ENCODE peak calls at places on chromosomes 4 and X, in eight cellular contexts. X, N, O, S, M, P, C and H are unnamed samples.

GRCh38 chr4:79292008-79292407 is 33.9 kb downstream of the NAA11 start:
- DNase-seq in X (no peak), N (no peak), O (no peak), S (no peak), M (no peak), P (no peak), C (no peak), H (peak)

GRCh38 chr4:3183008-3183407 is 66.0 kb upstream of the MSANTD1 start:
- DNase-seq in X (peak), N (no peak), O (no peak), S (no peak), M (no peak), P (no peak), C (no peak), H (no peak)

GRCh38 chr4:78057600-78058560 is 757 bp downstream of the FRAS1 start:
- DNase-seq in X (peak), N (peak), O (no peak), S (peak), M (peak), P (no peak), C (peak), H (no peak)

GRCh38 chr4:122341906-122342305 is 36.9 kb upstream of the ADAD1 start:
- DNase-seq in X (no peak), N (peak), O (no peak), S (no peak), M (no peak), P (no peak), C (no peak), H (no peak)

GRCh38 chrX:16989750-16990149 is 43.3 kb downstream of the REPS2 start:
- DNase-seq in X (no peak), N (no peak), O (no peak), S (no peak), M (no peak), P (no peak), C (no peak), H (no peak)

GRCh38 chr4:3250956-3251690 is 2.2 kb downstream of the MSANTD1 start:
- DNase-seq in X (peak), N (no peak), O (no peak), S (no peak), M (no peak), P (no peak), C (peak), H (no peak)

GRCh38 chr4:70913947-70914445 is 11.8 kb downstream of the MOB1B start:
- DNase-seq in X (no peak), N (no peak), O (no peak), S (no peak), M (no peak), P (no peak), C (no peak), H (no peak)

GRCh38 chr4:17515724-17516407 is 901 bp downstream of the CLRN2 start:
- DNase-seq in X (no peak), N (no peak), O (no peak), S (no peak), M (no peak), P (no peak), C (no peak), H (no peak)

GRCh38 chr4:102713096-102713495 is 47.7 kb downstream of the MANBA start:
- DNase-seq in X (no peak), N (peak), O (no peak), S (no peak), M (no peak), P (no peak), C (no peak), H (no peak)

GRCh38 chr4:54566608-54567007 is 91.1 kb upstream of the KIT start:
- DNase-seq in X (no peak), N (no peak), O (peak), S (no peak), M (no peak), P (no peak), C (peak), H (no peak)

GRCh38 chr4:26821677-26822503 is 38.8 kb upstream of the STIM2 start:
- DNase-seq in X (no peak), N (no peak), O (no peak), S (no peak), M (no peak), P (no peak), C (no peak), H (no peak)

GRCh38 chr4:25144870-25145481 is 15.3 kb downstream of the SEPSECS start:
- DNase-seq in X (no peak), N (peak), O (no peak), S (no peak), M (no peak), P (no peak), C (no peak), H (peak)

GRCh38 chrX:12672362-12673106 is 118.7 kb upstream of the PRPS2 start:
- DNase-seq in X (no peak), N (no peak), O (no peak), S (no peak), M (no peak), P (no peak), C (no peak), H (no peak)

GRCh38 chr4:121707344-121707743 is 10.6 kb upstream of the ANXA5 start:
- DNase-seq in X (no peak), N (no peak), O (no peak), S (no peak), M (no peak), P (no peak), C (no peak), H (no peak)

GRCh38 chr4:133452669-133453068 is 303.6 kb downstream of the PCDH10 start:
- DNase-seq in X (no peak), N (no peak), O (no peak), S (no peak), M (no peak), P (no peak), C (no peak), H (no peak)

GRCh38 chr4:53497446-53498069 is 93.7 kb downstream of the LNX1 start:
- DNase-seq in X (peak), N (peak), O (no peak), S (no peak), M (peak), P (no peak), C (no peak), H (no peak)

GRCh38 chrX:95885074-95885473 is 799.6 kb upstream of the DIAPH2 start:
- DNase-seq in X (no peak), N (peak), O (no peak), S (no peak), M (peak), P (no peak), C (no peak), H (no peak)

GRCh38 chr4:37917388-37917787 is 26.5 kb downstream of the TBC1D1 start:
- DNase-seq in X (no peak), N (no peak), O (no peak), S (no peak), M (no peak), P (no peak), C (no peak), H (no peak)

GRCh38 chr4:111675746-111676145 is 469.5 kb upstream of the FAM241A start:
- DNase-seq in X (no peak), N (no peak), O (no peak), S (no peak), M (no peak), P (no peak), C (no peak), H (no peak)
- TF ChIP-seq CTCF in X (no peak), N (no peak), O (no peak), S (no peak), M (no peak), P (no peak), C (peak), H (no peak)

GRCh38 chrX:88397551-88397950 is 349.5 kb upstream of the CPXCR1 start:
- DNase-seq in X (no peak), N (no peak), O (no peak), S (no peak), M (no peak), P (no peak), C (no peak), H (no peak)
- TF ChIP-seq CTCF in X (no peak), N (no peak), O (no peak), S (no peak), M (no peak), P (no peak), C (peak), H (no peak)

GRCh38 chr4:95102391-95102790 is 344.6 kb downstream of the BMPR1B start:
- DNase-seq in X (no peak), N (no peak), O (no peak), S (no peak), M (no peak), P (no peak), C (no peak), H (no peak)
- TF ChIP-seq CTCF in X (no peak), N (no peak), O (no peak), S (no peak), M (no peak), P (no peak), C (peak), H (no peak)

GRCh38 chrX:7950865-7951264 is 23.7 kb upstream of the PNPLA4 start:
- DNase-seq in X (no peak), N (no peak), O (no peak), S (no peak), M (no peak), P (no peak), C (no peak), H (peak)

GRCh38 chrX:7943600-7944245 is 16.5 kb upstream of the PNPLA4 start:
- DNase-seq in X (no peak), N (no peak), O (no peak), S (peak), M (no peak), P (no peak), C (no peak), H (no peak)

GRCh38 chrX:7941390-7942042 is 14.3 kb upstream of the PNPLA4 start:
- DNase-seq in X (peak), N (peak), O (no peak), S (no peak), M (no peak), P (no peak), C (peak), H (no peak)

GRCh38 chrX:7948483-7948882 is 21.3 kb upstream of the PNPLA4 start:
- DNase-seq in X (no peak), N (no peak), O (no peak), S (no peak), M (no peak), P (no peak), C (no peak), H (no peak)

GRCh38 chrX:7946960-7947359 is 19.7 kb upstream of the PNPLA4 start:
- DNase-seq in X (no peak), N (no peak), O (no peak), S (no peak), M (no peak), P (no peak), C (no peak), H (no peak)
- TF ChIP-seq CTCF in X (no peak), N (no peak), O (no peak), S (no peak), M (no peak), P (no peak), C (no peak), H (no peak)

GRCh38 chr4:40986375-40986774 is 228.0 kb downstream of the APBB2 start:
- DNase-seq in X (no peak), N (peak), O (no peak), S (no peak), M (no peak), P (no peak), C (no peak), H (no peak)

GRCh38 chr4:40978548-40978947 is 228.8 kb downstream of the NSUN7 start:
- DNase-seq in X (no peak), N (no peak), O (no peak), S (no peak), M (no peak), P (no peak), C (no peak), H (no peak)

GRCh38 chr4:40976343-40976742 is 226.6 kb downstream of the NSUN7 start:
- DNase-seq in X (peak), N (peak), O (no peak), S (peak), M (peak), P (no peak), C (peak), H (peak)

GRCh38 chr4:40984051-40984450 is 230.3 kb downstream of the APBB2 start:
- DNase-seq in X (no peak), N (peak), O (no peak), S (no peak), M (no peak), P (no peak), C (no peak), H (no peak)

DNA sequence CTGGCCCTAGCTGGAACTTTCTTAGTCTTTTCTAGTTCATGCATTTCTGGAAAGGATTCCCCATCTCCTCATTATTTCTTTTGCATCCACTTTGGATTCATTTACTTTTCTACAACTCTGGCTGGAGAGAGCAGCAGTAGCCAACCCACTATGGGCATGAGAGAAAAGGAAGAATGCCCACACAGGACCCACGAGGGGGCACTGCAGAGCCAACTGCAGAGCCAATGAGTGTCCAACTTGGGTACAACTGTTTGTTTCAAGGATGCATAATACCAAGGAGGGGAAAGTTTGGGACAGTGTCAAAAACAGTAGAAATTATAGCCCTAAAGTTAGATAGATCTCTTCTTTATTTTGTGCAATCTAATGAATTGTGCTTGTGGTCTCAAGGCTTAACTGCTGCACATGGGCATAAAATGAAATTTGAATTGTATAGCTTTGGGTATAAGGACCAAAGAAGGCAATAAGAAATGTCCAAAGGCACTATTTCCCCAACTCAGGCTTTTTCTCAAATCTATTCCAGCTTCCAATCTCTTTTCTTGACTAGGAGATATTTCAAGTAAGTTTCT is 230.6 kb downstream of the NSUN7 start:
- DNase-seq in X (peak), N (no peak), O (no peak), S (no peak), M (no peak), P (no peak), C (peak), H (peak)
- TF ChIP-seq CTCF in X (peak), N (peak), O (peak), S (no peak), M (no peak), P (no peak), C (peak), H (peak)

GRCh38 chr4:7638984-7639789 is 204.5 kb upstream of the PSAPL1 start:
- DNase-seq in X (no peak), N (no peak), O (no peak), S (no peak), M (no peak), P (no peak), C (no peak), H (no peak)

GRCh38 chr4:7638463-7638862 is 203.7 kb upstream of the PSAPL1 start:
- DNase-seq in X (no peak), N (no peak), O (no peak), S (no peak), M (no peak), P (no peak), C (no peak), H (no peak)

GRCh38 chr4:7640136-7640535 is 205.4 kb upstream of the PSAPL1 start:
- DNase-seq in X (no peak), N (no peak), O (no peak), S (no peak), M (no peak), P (no peak), C (no peak), H (no peak)

GRCh38 chr4:7642764-7643495 is 208.2 kb upstream of the PSAPL1 start:
- DNase-seq in X (no peak), N (no peak), O (no peak), S (no peak), M (no peak), P (no peak), C (no peak), H (no peak)

GRCh38 chr4:7641712-7642111 is 207.0 kb upstream of the PSAPL1 start:
- DNase-seq in X (no peak), N (no peak), O (no peak), S (no peak), M (no peak), P (no peak), C (no peak), H (no peak)
- TF ChIP-seq CTCF in X (no peak), N (no peak), O (no peak), S (no peak), M (no peak), P (no peak), C (no peak), H (no peak)

DNA sequence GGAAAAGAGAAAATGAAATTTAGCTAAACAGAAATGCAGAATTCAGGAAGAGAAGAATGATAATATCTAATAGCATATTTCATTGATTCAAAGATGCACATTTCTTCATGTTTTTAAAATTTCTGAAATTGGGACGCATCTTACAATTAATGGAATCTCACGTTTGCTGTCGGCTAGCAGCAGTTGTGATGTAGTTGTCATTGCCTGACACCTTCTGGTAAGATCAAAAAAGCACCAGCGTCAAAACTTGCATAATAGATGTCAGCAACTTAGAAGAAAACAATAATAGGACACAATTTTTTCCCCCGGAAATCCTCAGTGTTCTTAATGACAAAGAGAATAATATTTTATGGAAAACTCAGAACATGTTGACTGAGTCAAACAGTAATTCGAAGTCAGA is 29.8 kb upstream of the SLC7A3 start:
- DNase-seq in X (no peak), N (peak), O (no peak), S (no peak), M (no peak), P (no peak), C (no peak), H (no peak)
- TF ChIP-seq CTCF in X (no peak), N (no peak), O (no peak), S (no peak), M (no peak), P (no peak), C (peak), H (peak)

DNA sequence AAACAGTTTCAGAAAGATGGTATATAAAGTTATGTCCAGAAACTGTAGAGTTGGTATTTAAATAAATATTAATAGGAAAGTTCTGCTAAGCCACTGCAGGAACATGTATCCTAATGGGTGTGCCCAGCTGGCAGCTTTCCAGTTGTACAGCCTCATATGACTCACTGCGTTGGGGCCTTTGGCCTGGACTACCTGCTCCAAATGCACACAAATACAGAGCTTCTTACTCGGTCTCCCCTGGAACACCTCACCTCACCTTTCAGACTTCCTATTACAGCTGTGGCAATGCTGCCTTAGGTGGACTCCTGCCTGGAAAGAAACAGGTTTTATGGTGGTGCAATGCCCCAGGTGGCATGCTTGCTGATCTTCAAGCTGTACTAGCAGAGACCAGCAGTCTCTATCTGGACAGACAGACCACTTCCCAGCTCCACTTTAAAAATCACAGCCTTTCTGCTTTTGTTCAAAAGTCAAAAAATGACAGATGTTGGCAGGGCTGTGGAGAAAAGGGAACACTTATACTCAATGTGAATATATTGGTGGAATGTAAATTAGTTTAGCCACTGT is 85.6 kb upstream of the EXOC1L start:
- DNase-seq in X (peak), N (peak), O (no peak), S (peak), M (peak), P (no peak), C (no peak), H (no peak)
- TF ChIP-seq CTCF in X (no peak), N (no peak), O (no peak), S (no peak), M (no peak), P (no peak), C (no peak), H (no peak)